ENCODE peak calls at places on chromosome 2, in eight cellular contexts. One of them, this sample, is unnamed.
A peak's percentile ranks its signal among the peaks of the same experiment; 100 is the strongest.

GRCh38 chr2:116499389-116499788 is 1315.1 kb upstream of the DDX18 start:
- DNase-seq in NCI-H2171 treated with DMSO at 0.1 percent for 48 hours: no peak
- DNase-seq in retina: no peak
- DNase-seq in activated T-helper 1 cell treated with Interleukin-2 at 50 U/mL for 16 hours: no peak
- DNase-seq in activated CD4-positive, alpha-beta T cell treated with anti-CD3 and anti-CD28 coated beads for 24 hours: no peak
- DNase-seq in stimulated activated CD4-positive, alpha-beta T cell treated with anti-CD3 and anti-CD28 coated beads, TNF-alpha, amount 100 ng/mL, for 48 hours: no peak
- DNase-seq in aorta: no peak
- DNase-seq in T-helper 2 cell: no peak
- DNase-seq in this sample: no peak

GRCh38 chr2:241010531-241011295 is 12.3 kb downstream of the SNED1 start:
- DNase-seq in NCI-H2171 treated with DMSO at 0.1 percent for 48 hours: no peak
- DNase-seq in retina: no peak
- DNase-seq in activated T-helper 1 cell treated with Interleukin-2 at 50 U/mL for 16 hours: no peak
- DNase-seq in activated CD4-positive, alpha-beta T cell treated with anti-CD3 and anti-CD28 coated beads for 24 hours: no peak
- DNase-seq in stimulated activated CD4-positive, alpha-beta T cell treated with anti-CD3 and anti-CD28 coated beads, TNF-alpha, amount 100 ng/mL, for 48 hours: no peak
- DNase-seq in aorta: peak; percentile 62
- DNase-seq in T-helper 2 cell: no peak
- DNase-seq in this sample: no peak

GRCh38 chr2:235000426-235001236 is 48.8 kb downstream of the SH3BP4 start:
- DNase-seq in NCI-H2171 treated with DMSO at 0.1 percent for 48 hours: no peak
- DNase-seq in retina: no peak
- DNase-seq in activated T-helper 1 cell treated with Interleukin-2 at 50 U/mL for 16 hours: no peak
- DNase-seq in activated CD4-positive, alpha-beta T cell treated with anti-CD3 and anti-CD28 coated beads for 24 hours: no peak
- DNase-seq in stimulated activated CD4-positive, alpha-beta T cell treated with anti-CD3 and anti-CD28 coated beads, TNF-alpha, amount 100 ng/mL, for 48 hours: no peak
- DNase-seq in aorta: no peak
- DNase-seq in T-helper 2 cell: no peak
- DNase-seq in this sample: no peak

GRCh38 chr2:74533464-74533863 is 3.7 kb downstream of the HTRA2 start:
- DNase-seq in NCI-H2171 treated with DMSO at 0.1 percent for 48 hours: no peak
- DNase-seq in retina: no peak
- DNase-seq in activated T-helper 1 cell treated with Interleukin-2 at 50 U/mL for 16 hours: no peak
- DNase-seq in activated CD4-positive, alpha-beta T cell treated with anti-CD3 and anti-CD28 coated beads for 24 hours: no peak
- DNase-seq in stimulated activated CD4-positive, alpha-beta T cell treated with anti-CD3 and anti-CD28 coated beads, TNF-alpha, amount 100 ng/mL, for 48 hours: no peak
- DNase-seq in aorta: no peak
- DNase-seq in T-helper 2 cell: no peak
- DNase-seq in this sample: no peak

GRCh38 chr2:106020821-106021316 is 173.2 kb downstream of the UXS1 start:
- DNase-seq in NCI-H2171 treated with DMSO at 0.1 percent for 48 hours: peak; percentile 95
- DNase-seq in retina: peak; percentile 31
- DNase-seq in activated T-helper 1 cell treated with Interleukin-2 at 50 U/mL for 16 hours: no peak
- DNase-seq in activated CD4-positive, alpha-beta T cell treated with anti-CD3 and anti-CD28 coated beads for 24 hours: no peak
- DNase-seq in stimulated activated CD4-positive, alpha-beta T cell treated with anti-CD3 and anti-CD28 coated beads, TNF-alpha, amount 100 ng/mL, for 48 hours: no peak
- DNase-seq in aorta: no peak
- DNase-seq in T-helper 2 cell: no peak
- DNase-seq in this sample: peak; percentile 82

GRCh38 chr2:65749549-65749948 is 317.1 kb upstream of the SPRED2 start:
- DNase-seq in NCI-H2171 treated with DMSO at 0.1 percent for 48 hours: no peak
- DNase-seq in retina: no peak
- DNase-seq in activated T-helper 1 cell treated with Interleukin-2 at 50 U/mL for 16 hours: no peak
- DNase-seq in activated CD4-positive, alpha-beta T cell treated with anti-CD3 and anti-CD28 coated beads for 24 hours: no peak
- DNase-seq in stimulated activated CD4-positive, alpha-beta T cell treated with anti-CD3 and anti-CD28 coated beads, TNF-alpha, amount 100 ng/mL, for 48 hours: no peak
- DNase-seq in aorta: no peak
- DNase-seq in T-helper 2 cell: no peak
- DNase-seq in this sample: no peak

GRCh38 chr2:71452565-71452964 is 796 bp upstream of the DYSF start:
- DNase-seq in NCI-H2171 treated with DMSO at 0.1 percent for 48 hours: peak; percentile 80
- DNase-seq in retina: no peak
- DNase-seq in activated T-helper 1 cell treated with Interleukin-2 at 50 U/mL for 16 hours: no peak
- DNase-seq in activated CD4-positive, alpha-beta T cell treated with anti-CD3 and anti-CD28 coated beads for 24 hours: no peak
- DNase-seq in stimulated activated CD4-positive, alpha-beta T cell treated with anti-CD3 and anti-CD28 coated beads, TNF-alpha, amount 100 ng/mL, for 48 hours: no peak
- DNase-seq in aorta: no peak
- DNase-seq in T-helper 2 cell: no peak
- DNase-seq in this sample: no peak

GRCh38 chr2:33022989-33023731 is 76.4 kb downstream of the LTBP1 start:
- DNase-seq in NCI-H2171 treated with DMSO at 0.1 percent for 48 hours: no peak
- DNase-seq in retina: no peak
- DNase-seq in activated T-helper 1 cell treated with Interleukin-2 at 50 U/mL for 16 hours: no peak
- DNase-seq in activated CD4-positive, alpha-beta T cell treated with anti-CD3 and anti-CD28 coated beads for 24 hours: no peak
- DNase-seq in stimulated activated CD4-positive, alpha-beta T cell treated with anti-CD3 and anti-CD28 coated beads, TNF-alpha, amount 100 ng/mL, for 48 hours: no peak
- DNase-seq in aorta: no peak
- DNase-seq in T-helper 2 cell: no peak
- DNase-seq in this sample: peak; percentile 40

GRCh38 chr2:22634167-22634566 is 750.8 kb upstream of the KLHL29 start:
- DNase-seq in NCI-H2171 treated with DMSO at 0.1 percent for 48 hours: peak; percentile 60
- DNase-seq in retina: no peak
- DNase-seq in activated T-helper 1 cell treated with Interleukin-2 at 50 U/mL for 16 hours: no peak
- DNase-seq in activated CD4-positive, alpha-beta T cell treated with anti-CD3 and anti-CD28 coated beads for 24 hours: no peak
- DNase-seq in stimulated activated CD4-positive, alpha-beta T cell treated with anti-CD3 and anti-CD28 coated beads, TNF-alpha, amount 100 ng/mL, for 48 hours: no peak
- DNase-seq in aorta: no peak
- DNase-seq in T-helper 2 cell: no peak
- DNase-seq in this sample: no peak

GRCh38 chr2:128451636-128452411 is 133.2 kb upstream of the HS6ST1 start:
- DNase-seq in NCI-H2171 treated with DMSO at 0.1 percent for 48 hours: no peak
- DNase-seq in retina: no peak
- DNase-seq in activated T-helper 1 cell treated with Interleukin-2 at 50 U/mL for 16 hours: no peak
- DNase-seq in activated CD4-positive, alpha-beta T cell treated with anti-CD3 and anti-CD28 coated beads for 24 hours: no peak
- DNase-seq in stimulated activated CD4-positive, alpha-beta T cell treated with anti-CD3 and anti-CD28 coated beads, TNF-alpha, amount 100 ng/mL, for 48 hours: no peak
- DNase-seq in aorta: peak; percentile 43
- DNase-seq in T-helper 2 cell: no peak
- DNase-seq in this sample: no peak

GRCh38 chr2:164694275-164694695 is 73.0 kb upstream of the GRB14 start:
- DNase-seq in NCI-H2171 treated with DMSO at 0.1 percent for 48 hours: no peak
- DNase-seq in retina: no peak
- DNase-seq in activated T-helper 1 cell treated with Interleukin-2 at 50 U/mL for 16 hours: no peak
- DNase-seq in activated CD4-positive, alpha-beta T cell treated with anti-CD3 and anti-CD28 coated beads for 24 hours: no peak
- DNase-seq in stimulated activated CD4-positive, alpha-beta T cell treated with anti-CD3 and anti-CD28 coated beads, TNF-alpha, amount 100 ng/mL, for 48 hours: no peak
- DNase-seq in aorta: no peak
- DNase-seq in T-helper 2 cell: no peak
- DNase-seq in this sample: no peak

GRCh38 chr2:73827018-73827417 is 1.7 kb upstream of the STAMBP start:
- DNase-seq in NCI-H2171 treated with DMSO at 0.1 percent for 48 hours: no peak
- DNase-seq in retina: no peak
- DNase-seq in activated T-helper 1 cell treated with Interleukin-2 at 50 U/mL for 16 hours: no peak
- DNase-seq in activated CD4-positive, alpha-beta T cell treated with anti-CD3 and anti-CD28 coated beads for 24 hours: no peak
- DNase-seq in stimulated activated CD4-positive, alpha-beta T cell treated with anti-CD3 and anti-CD28 coated beads, TNF-alpha, amount 100 ng/mL, for 48 hours: no peak
- DNase-seq in aorta: no peak
- DNase-seq in T-helper 2 cell: no peak
- DNase-seq in this sample: peak; percentile 24

GRCh38 chr2:231530099-231531085 is at the start of gene NMUR1:
- DNase-seq in NCI-H2171 treated with DMSO at 0.1 percent for 48 hours: no peak
- DNase-seq in retina: peak; percentile 75
- DNase-seq in activated T-helper 1 cell treated with Interleukin-2 at 50 U/mL for 16 hours: peak; percentile 61
- DNase-seq in activated CD4-positive, alpha-beta T cell treated with anti-CD3 and anti-CD28 coated beads for 24 hours: peak; percentile 54
- DNase-seq in stimulated activated CD4-positive, alpha-beta T cell treated with anti-CD3 and anti-CD28 coated beads, TNF-alpha, amount 100 ng/mL, for 48 hours: peak; percentile 48
- DNase-seq in aorta: peak; percentile 90
- DNase-seq in T-helper 2 cell: peak; percentile 57
- DNase-seq in this sample: peak; percentile 70

GRCh38 chr2:191500566-191501389 is 177.2 kb upstream of the NABP1 start:
- DNase-seq in NCI-H2171 treated with DMSO at 0.1 percent for 48 hours: no peak
- DNase-seq in retina: peak; percentile 23
- DNase-seq in activated T-helper 1 cell treated with Interleukin-2 at 50 U/mL for 16 hours: no peak
- DNase-seq in activated CD4-positive, alpha-beta T cell treated with anti-CD3 and anti-CD28 coated beads for 24 hours: no peak
- DNase-seq in stimulated activated CD4-positive, alpha-beta T cell treated with anti-CD3 and anti-CD28 coated beads, TNF-alpha, amount 100 ng/mL, for 48 hours: no peak
- DNase-seq in aorta: no peak
- DNase-seq in T-helper 2 cell: no peak
- DNase-seq in this sample: no peak